ENCODE peak calls at places on chromosome 11, in nine cellular contexts. One of them, this sample, is unnamed.

GRCh38 chr11:119262668-119263351 is 54.1 kb downstream of the MCAM start:
- DNase-seq in effector memory CD4-positive, alpha-beta T cell: no peak
- DNase-seq in body of pancreas: no peak
- DNase-seq in pancreas: no peak
- DNase-seq in AG04450: no peak
- DNase-seq in suprapubic skin: no peak
- DNase-seq in thoracic aorta: no peak
- DNase-seq in left ventricle myocardium inferior: no peak
- DNase-seq in astrocyte: peak
- DNase-seq in this sample: no peak

GRCh38 chr11:112734207-112734606 is 227.0 kb upstream of the NCAM1 start:
- DNase-seq in effector memory CD4-positive, alpha-beta T cell: no peak
- DNase-seq in body of pancreas: peak
- DNase-seq in pancreas: no peak
- DNase-seq in AG04450: no peak
- DNase-seq in suprapubic skin: no peak
- DNase-seq in thoracic aorta: no peak
- DNase-seq in left ventricle myocardium inferior: no peak
- DNase-seq in astrocyte: peak
- DNase-seq in this sample: no peak

GRCh38 chr11:123535401-123535800 is 105.3 kb downstream of the GRAMD1B start:
- DNase-seq in effector memory CD4-positive, alpha-beta T cell: no peak
- DNase-seq in body of pancreas: no peak
- DNase-seq in pancreas: no peak
- DNase-seq in AG04450: no peak
- DNase-seq in suprapubic skin: no peak
- DNase-seq in thoracic aorta: no peak
- DNase-seq in left ventricle myocardium inferior: no peak
- DNase-seq in astrocyte: no peak
- DNase-seq in this sample: no peak

GRCh38 chr11:35949242-35949641 is 5.4 kb downstream of the LDLRAD3 start:
- DNase-seq in effector memory CD4-positive, alpha-beta T cell: no peak
- DNase-seq in body of pancreas: no peak
- DNase-seq in pancreas: no peak
- DNase-seq in AG04450: no peak
- DNase-seq in suprapubic skin: no peak
- DNase-seq in thoracic aorta: no peak
- DNase-seq in left ventricle myocardium inferior: no peak
- DNase-seq in astrocyte: no peak
- DNase-seq in this sample: no peak

GRCh38 chr11:69425895-69426544 is 55.4 kb upstream of the LINC01488 start:
- DNase-seq in effector memory CD4-positive, alpha-beta T cell: no peak
- DNase-seq in body of pancreas: no peak
- DNase-seq in pancreas: no peak
- DNase-seq in AG04450: no peak
- DNase-seq in suprapubic skin: no peak
- DNase-seq in thoracic aorta: no peak
- DNase-seq in left ventricle myocardium inferior: no peak
- DNase-seq in astrocyte: no peak
- DNase-seq in this sample: no peak

GRCh38 chr11:118084247-118084646 is 2.5 kb downstream of the SMIM35 start:
- DNase-seq in effector memory CD4-positive, alpha-beta T cell: no peak
- DNase-seq in body of pancreas: no peak
- DNase-seq in pancreas: no peak
- DNase-seq in AG04450: no peak
- DNase-seq in suprapubic skin: no peak
- DNase-seq in thoracic aorta: no peak
- DNase-seq in left ventricle myocardium inferior: no peak
- DNase-seq in astrocyte: no peak
- DNase-seq in this sample: peak

GRCh38 chr11:116276051-116277044 is 496.4 kb downstream of the BUD13 start:
- DNase-seq in effector memory CD4-positive, alpha-beta T cell: peak
- DNase-seq in body of pancreas: peak
- DNase-seq in pancreas: peak
- DNase-seq in AG04450: peak
- DNase-seq in suprapubic skin: peak
- DNase-seq in thoracic aorta: no peak
- DNase-seq in left ventricle myocardium inferior: peak
- DNase-seq in astrocyte: peak
- DNase-seq in this sample: peak

GRCh38 chr11:2453436-2453835 is 8.6 kb downstream of the KCNQ1 start:
- DNase-seq in effector memory CD4-positive, alpha-beta T cell: no peak
- DNase-seq in body of pancreas: no peak
- DNase-seq in pancreas: no peak
- DNase-seq in AG04450: no peak
- DNase-seq in suprapubic skin: peak
- DNase-seq in thoracic aorta: no peak
- DNase-seq in left ventricle myocardium inferior: no peak
- DNase-seq in astrocyte: no peak
- DNase-seq in this sample: no peak

GRCh38 chr11:110172666-110173065 is 79.5 kb downstream of the ZC3H12C start:
- DNase-seq in effector memory CD4-positive, alpha-beta T cell: no peak
- DNase-seq in body of pancreas: no peak
- DNase-seq in pancreas: no peak
- DNase-seq in AG04450: no peak
- DNase-seq in suprapubic skin: no peak
- DNase-seq in thoracic aorta: no peak
- DNase-seq in left ventricle myocardium inferior: no peak
- DNase-seq in astrocyte: no peak
- DNase-seq in this sample: no peak

GRCh38 chr11:102773388-102773787 is 7.0 kb downstream of the MMP10 start:
- DNase-seq in effector memory CD4-positive, alpha-beta T cell: no peak
- DNase-seq in body of pancreas: no peak
- DNase-seq in pancreas: no peak
- DNase-seq in AG04450: no peak
- DNase-seq in suprapubic skin: no peak
- DNase-seq in thoracic aorta: no peak
- DNase-seq in left ventricle myocardium inferior: no peak
- DNase-seq in astrocyte: peak
- DNase-seq in this sample: no peak

GRCh38 chr11:124075841-124076571 is 34.9 kb upstream of the OR10G7 start:
- DNase-seq in effector memory CD4-positive, alpha-beta T cell: no peak
- DNase-seq in body of pancreas: peak
- DNase-seq in pancreas: peak
- DNase-seq in AG04450: no peak
- DNase-seq in suprapubic skin: peak
- DNase-seq in thoracic aorta: no peak
- DNase-seq in left ventricle myocardium inferior: no peak
- DNase-seq in astrocyte: no peak
- DNase-seq in this sample: peak

GRCh38 chr11:93537767-93538261 is 5.4 kb downstream of the SMCO4 start:
- DNase-seq in effector memory CD4-positive, alpha-beta T cell: no peak
- DNase-seq in body of pancreas: peak
- DNase-seq in pancreas: peak
- DNase-seq in AG04450: no peak
- DNase-seq in suprapubic skin: no peak
- DNase-seq in thoracic aorta: peak
- DNase-seq in left ventricle myocardium inferior: no peak
- DNase-seq in astrocyte: peak
- DNase-seq in this sample: no peak

GRCh38 chr11:11179239-11179638 is 173.8 kb downstream of the CSNK2A3 start:
- DNase-seq in effector memory CD4-positive, alpha-beta T cell: no peak
- DNase-seq in body of pancreas: no peak
- DNase-seq in pancreas: no peak
- DNase-seq in AG04450: peak
- DNase-seq in suprapubic skin: no peak
- DNase-seq in thoracic aorta: no peak
- DNase-seq in left ventricle myocardium inferior: no peak
- DNase-seq in astrocyte: peak
- DNase-seq in this sample: no peak

DNA sequence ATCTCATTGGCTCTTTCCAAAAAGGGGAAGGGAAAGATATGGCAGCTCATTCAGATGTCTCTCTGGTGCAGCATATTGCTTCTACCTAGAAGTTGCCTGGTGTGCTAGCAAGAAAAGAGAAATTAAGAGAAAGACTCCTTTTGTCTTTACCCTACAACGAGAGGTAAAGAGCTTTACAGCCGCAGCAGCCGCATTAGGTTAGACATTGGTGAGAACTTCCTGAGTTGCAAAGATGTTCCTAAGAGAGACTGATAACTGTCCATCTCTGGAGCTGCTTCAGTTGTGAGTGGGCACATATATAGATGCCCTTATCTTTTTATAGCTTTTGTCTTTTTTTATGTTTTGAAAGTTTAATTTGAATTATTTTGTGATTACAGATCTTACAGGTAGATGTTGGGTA is 80.8 kb upstream of the NNMT start:
- DNase-seq in effector memory CD4-positive, alpha-beta T cell: no peak
- DNase-seq in body of pancreas: no peak
- DNase-seq in pancreas: no peak
- DNase-seq in AG04450: no peak
- DNase-seq in suprapubic skin: no peak
- DNase-seq in thoracic aorta: no peak
- DNase-seq in left ventricle myocardium inferior: no peak
- DNase-seq in astrocyte: no peak
- DNase-seq in this sample: no peak
- H3K27ac ChIP-seq in effector memory CD4-positive, alpha-beta T cell: no peak
- H3K27ac ChIP-seq in body of pancreas: no peak
- H3K27ac ChIP-seq in pancreas: no peak
- H3K27ac ChIP-seq in AG04450: no peak
- H3K27ac ChIP-seq in suprapubic skin: no peak
- H3K27ac ChIP-seq in thoracic aorta: no peak
- H3K27ac ChIP-seq in left ventricle myocardium inferior: peak
- H3K27ac ChIP-seq in astrocyte: no peak
- H3K27ac ChIP-seq in this sample: no peak

GRCh38 chr11:43941257-43941879 is 1.1 kb upstream of the C11orf96 start:
- DNase-seq in effector memory CD4-positive, alpha-beta T cell: no peak
- DNase-seq in body of pancreas: no peak
- DNase-seq in pancreas: no peak
- DNase-seq in AG04450: no peak
- DNase-seq in suprapubic skin: peak
- DNase-seq in thoracic aorta: no peak
- DNase-seq in left ventricle myocardium inferior: no peak
- DNase-seq in astrocyte: no peak
- DNase-seq in this sample: no peak
- H3K4me3 ChIP-seq in effector memory CD4-positive, alpha-beta T cell: no peak
- H3K4me3 ChIP-seq in body of pancreas: no peak
- H3K4me3 ChIP-seq in pancreas: no peak
- H3K4me3 ChIP-seq in AG04450: peak
- H3K4me3 ChIP-seq in suprapubic skin: peak
- H3K4me3 ChIP-seq in thoracic aorta: peak
- H3K4me3 ChIP-seq in left ventricle myocardium inferior: peak
- H3K4me3 ChIP-seq in astrocyte: peak
- H3K4me3 ChIP-seq in this sample: no peak

GRCh38 chr11:9740202-9740881 is 76.5 kb downstream of the SWAP70 start:
- DNase-seq in effector memory CD4-positive, alpha-beta T cell: no peak
- DNase-seq in body of pancreas: no peak
- DNase-seq in pancreas: no peak
- DNase-seq in AG04450: no peak
- DNase-seq in suprapubic skin: no peak
- DNase-seq in thoracic aorta: no peak
- DNase-seq in left ventricle myocardium inferior: no peak
- DNase-seq in astrocyte: no peak
- DNase-seq in this sample: peak
- H3K27ac ChIP-seq in effector memory CD4-positive, alpha-beta T cell: no peak
- H3K27ac ChIP-seq in body of pancreas: peak
- H3K27ac ChIP-seq in pancreas: peak
- H3K27ac ChIP-seq in AG04450: no peak
- H3K27ac ChIP-seq in suprapubic skin: no peak
- H3K27ac ChIP-seq in thoracic aorta: no peak
- H3K27ac ChIP-seq in left ventricle myocardium inferior: no peak
- H3K27ac ChIP-seq in astrocyte: no peak
- H3K27ac ChIP-seq in this sample: no peak

GRCh38 chr11:125164091-125164421 is 495 bp upstream of the PKNOX2 start:
- DNase-seq in effector memory CD4-positive, alpha-beta T cell: no peak
- DNase-seq in body of pancreas: no peak
- DNase-seq in pancreas: no peak
- DNase-seq in AG04450: no peak
- DNase-seq in suprapubic skin: no peak
- DNase-seq in thoracic aorta: no peak
- DNase-seq in left ventricle myocardium inferior: no peak
- DNase-seq in astrocyte: no peak
- DNase-seq in this sample: no peak

GRCh38 chr11:125162743-125163142 is 1.8 kb upstream of the PKNOX2 start:
- DNase-seq in effector memory CD4-positive, alpha-beta T cell: no peak
- DNase-seq in body of pancreas: no peak
- DNase-seq in pancreas: no peak
- DNase-seq in AG04450: no peak
- DNase-seq in suprapubic skin: no peak
- DNase-seq in thoracic aorta: no peak
- DNase-seq in left ventricle myocardium inferior: no peak
- DNase-seq in astrocyte: no peak
- DNase-seq in this sample: no peak

GRCh38 chr11:125165111-125165663 is 636 bp downstream of the PKNOX2 start:
- DNase-seq in effector memory CD4-positive, alpha-beta T cell: no peak
- DNase-seq in body of pancreas: peak
- DNase-seq in pancreas: peak
- DNase-seq in AG04450: no peak
- DNase-seq in suprapubic skin: no peak
- DNase-seq in thoracic aorta: no peak
- DNase-seq in left ventricle myocardium inferior: peak
- DNase-seq in astrocyte: peak
- DNase-seq in this sample: no peak

GRCh38 chr11:125164422-125165110 is at the start of gene PKNOX2:
- DNase-seq in effector memory CD4-positive, alpha-beta T cell: peak
- DNase-seq in body of pancreas: peak
- DNase-seq in pancreas: peak
- DNase-seq in AG04450: no peak
- DNase-seq in suprapubic skin: peak
- DNase-seq in thoracic aorta: peak
- DNase-seq in left ventricle myocardium inferior: peak
- DNase-seq in astrocyte: peak
- DNase-seq in this sample: peak

DNA sequence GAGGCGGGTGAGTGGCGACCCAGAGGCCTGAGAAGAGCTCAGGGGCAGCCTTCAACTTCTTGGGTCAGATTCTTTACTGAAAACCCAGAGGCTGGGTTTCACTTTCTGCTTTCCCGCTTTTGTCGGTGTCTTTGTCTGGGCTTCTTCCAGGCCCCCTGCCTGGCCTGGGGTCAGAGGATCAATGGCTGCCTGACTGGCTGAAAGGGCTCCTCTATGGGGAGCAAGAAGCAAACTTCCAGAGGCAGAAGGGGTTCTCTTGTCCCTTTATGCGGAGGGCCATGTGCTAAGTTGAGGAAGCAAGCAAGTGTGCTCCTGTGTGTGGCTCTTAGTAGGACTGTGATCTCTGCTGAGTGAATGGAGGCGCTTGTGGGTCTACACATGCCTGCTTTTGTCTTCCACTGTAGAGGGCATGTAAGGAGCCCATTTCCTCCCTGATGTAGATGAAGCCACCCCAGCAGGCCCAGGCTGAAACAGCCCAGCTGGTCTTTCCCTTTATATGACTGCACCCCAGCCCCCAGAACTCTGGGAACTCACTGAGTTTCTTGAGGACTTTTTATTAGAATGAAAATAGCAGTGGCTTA is 1.0 kb upstream of the PKNOX2 start:
- DNase-seq in effector memory CD4-positive, alpha-beta T cell: no peak
- DNase-seq in body of pancreas: no peak
- DNase-seq in pancreas: no peak
- DNase-seq in AG04450: no peak
- DNase-seq in suprapubic skin: no peak
- DNase-seq in thoracic aorta: no peak
- DNase-seq in left ventricle myocardium inferior: no peak
- DNase-seq in astrocyte: no peak
- DNase-seq in this sample: no peak
- H3K4me3 ChIP-seq in effector memory CD4-positive, alpha-beta T cell: no peak
- H3K4me3 ChIP-seq in body of pancreas: no peak
- H3K4me3 ChIP-seq in pancreas: no peak
- H3K4me3 ChIP-seq in AG04450: no peak
- H3K4me3 ChIP-seq in suprapubic skin: no peak
- H3K4me3 ChIP-seq in thoracic aorta: no peak
- H3K4me3 ChIP-seq in left ventricle myocardium inferior: no peak
- H3K4me3 ChIP-seq in astrocyte: no peak
- H3K4me3 ChIP-seq in this sample: no peak

GRCh38 chr11:133946018-133946417 is 10.8 kb downstream of the IGSF9B start:
- DNase-seq in effector memory CD4-positive, alpha-beta T cell: no peak
- DNase-seq in body of pancreas: no peak
- DNase-seq in pancreas: no peak
- DNase-seq in AG04450: no peak
- DNase-seq in suprapubic skin: no peak
- DNase-seq in thoracic aorta: no peak
- DNase-seq in left ventricle myocardium inferior: no peak
- DNase-seq in astrocyte: no peak
- DNase-seq in this sample: no peak
- H3K27ac ChIP-seq in effector memory CD4-positive, alpha-beta T cell: peak
- H3K27ac ChIP-seq in body of pancreas: no peak
- H3K27ac ChIP-seq in pancreas: no peak
- H3K27ac ChIP-seq in AG04450: no peak
- H3K27ac ChIP-seq in suprapubic skin: no peak
- H3K27ac ChIP-seq in thoracic aorta: no peak
- H3K27ac ChIP-seq in left ventricle myocardium inferior: peak
- H3K27ac ChIP-seq in astrocyte: peak
- H3K27ac ChIP-seq in this sample: no peak

This sample was measured in colonic mucosa.